ENCODE peak calls at places on chromosomes 3 and 15, in six cellular contexts. One of them, this sample, is unnamed.

GRCh38 chr3:39724233-39724846 is 85.1 kb upstream of the MYRIP start:
- DNase-seq in fibroblast of lung: no peak
- DNase-seq in NCI-H345: no peak
- DNase-seq in nucleus accumbens: no peak
- DNase-seq in A549: no peak
- DNase-seq in naive thymus-derived CD4-positive, alpha-beta T cell: no peak
- DNase-seq in this sample: no peak

GRCh38 chr3:185330238-185330637 is 32.7 kb upstream of the MAP3K13 start:
- DNase-seq in fibroblast of lung: no peak
- DNase-seq in NCI-H345: no peak
- DNase-seq in nucleus accumbens: no peak
- DNase-seq in A549: no peak
- DNase-seq in naive thymus-derived CD4-positive, alpha-beta T cell: no peak
- DNase-seq in this sample: no peak

GRCh38 chr15:83153288-83153687 is 45.8 kb downstream of the TM6SF1 start:
- DNase-seq in fibroblast of lung: peak; percentile 14
- DNase-seq in NCI-H345: no peak
- DNase-seq in nucleus accumbens: no peak
- DNase-seq in A549: no peak
- DNase-seq in naive thymus-derived CD4-positive, alpha-beta T cell: no peak
- DNase-seq in this sample: no peak

GRCh38 chr15:76566276-76566675 is 229.7 kb downstream of the ISL2 start:
- DNase-seq in fibroblast of lung: peak; percentile 79
- DNase-seq in NCI-H345: peak; percentile 2
- DNase-seq in nucleus accumbens: no peak
- DNase-seq in A549: no peak
- DNase-seq in naive thymus-derived CD4-positive, alpha-beta T cell: no peak
- DNase-seq in this sample: no peak

GRCh38 chr3:177833392-177833791 is 636.1 kb upstream of the TBL1XR1 start:
- DNase-seq in fibroblast of lung: no peak
- DNase-seq in NCI-H345: peak; percentile 70
- DNase-seq in nucleus accumbens: no peak
- DNase-seq in A549: no peak
- DNase-seq in naive thymus-derived CD4-positive, alpha-beta T cell: peak; percentile 2
- DNase-seq in this sample: no peak

GRCh38 chr3:14413381-14414071 is 11.1 kb downstream of the SLC6A6 start:
- DNase-seq in fibroblast of lung: peak; percentile 52
- DNase-seq in NCI-H345: no peak
- DNase-seq in nucleus accumbens: no peak
- DNase-seq in A549: peak; percentile 65
- DNase-seq in naive thymus-derived CD4-positive, alpha-beta T cell: no peak
- DNase-seq in this sample: no peak

GRCh38 chr3:159149633-159150032 is 347.8 kb downstream of the MFSD1 start:
- DNase-seq in fibroblast of lung: no peak
- DNase-seq in NCI-H345: no peak
- DNase-seq in nucleus accumbens: no peak
- DNase-seq in A549: no peak
- DNase-seq in naive thymus-derived CD4-positive, alpha-beta T cell: no peak
- DNase-seq in this sample: no peak

GRCh38 chr3:139778884-139779283 is 101.1 kb upstream of the NMNAT3 start:
- DNase-seq in fibroblast of lung: no peak
- DNase-seq in NCI-H345: no peak
- DNase-seq in nucleus accumbens: no peak
- DNase-seq in A549: no peak
- DNase-seq in naive thymus-derived CD4-positive, alpha-beta T cell: no peak
- DNase-seq in this sample: no peak

GRCh38 chr3:102083469-102083868 is 234.2 kb downstream of the NFKBIZ start:
- DNase-seq in fibroblast of lung: no peak
- DNase-seq in NCI-H345: no peak
- DNase-seq in nucleus accumbens: no peak
- DNase-seq in A549: no peak
- DNase-seq in naive thymus-derived CD4-positive, alpha-beta T cell: no peak
- DNase-seq in this sample: no peak

GRCh38 chr3:27720899-27721716 is 1.0 kb downstream of the EOMES start:
- DNase-seq in fibroblast of lung: no peak
- DNase-seq in NCI-H345: peak; percentile 24
- DNase-seq in nucleus accumbens: no peak
- DNase-seq in A549: peak; percentile 34
- DNase-seq in naive thymus-derived CD4-positive, alpha-beta T cell: no peak
- DNase-seq in this sample: no peak

GRCh38 chr15:91548588-91548987 is 304.9 kb upstream of the SLCO3A1 start:
- DNase-seq in fibroblast of lung: peak; percentile 12
- DNase-seq in NCI-H345: peak; percentile 56
- DNase-seq in nucleus accumbens: no peak
- DNase-seq in A549: no peak
- DNase-seq in naive thymus-derived CD4-positive, alpha-beta T cell: no peak
- DNase-seq in this sample: no peak

GRCh38 chr15:38398134-38398533 is 55.8 kb upstream of the FAM98B start:
- DNase-seq in fibroblast of lung: peak; percentile 93
- DNase-seq in NCI-H345: no peak
- DNase-seq in nucleus accumbens: no peak
- DNase-seq in A549: peak; percentile 14
- DNase-seq in naive thymus-derived CD4-positive, alpha-beta T cell: no peak
- DNase-seq in this sample: no peak

GRCh38 chr3:102098130-102098885 is 249.0 kb downstream of the NFKBIZ start:
- DNase-seq in fibroblast of lung: no peak
- DNase-seq in NCI-H345: no peak
- DNase-seq in nucleus accumbens: no peak
- DNase-seq in A549: no peak
- DNase-seq in naive thymus-derived CD4-positive, alpha-beta T cell: no peak
- DNase-seq in this sample: no peak

GRCh38 chr3:105933871-105934270 is 65.1 kb upstream of the CBLB start:
- DNase-seq in fibroblast of lung: peak; percentile 87
- DNase-seq in NCI-H345: no peak
- DNase-seq in nucleus accumbens: no peak
- DNase-seq in A549: no peak
- DNase-seq in naive thymus-derived CD4-positive, alpha-beta T cell: no peak
- DNase-seq in this sample: no peak

GRCh38 chr3:212432-212831 is 15.9 kb downstream of the CHL1 start:
- DNase-seq in fibroblast of lung: no peak
- DNase-seq in NCI-H345: no peak
- DNase-seq in nucleus accumbens: no peak
- DNase-seq in A549: no peak
- DNase-seq in naive thymus-derived CD4-positive, alpha-beta T cell: no peak
- DNase-seq in this sample: no peak

GRCh38 chr3:70824785-70825184 is 512.3 kb upstream of the MDFIC2 start:
- DNase-seq in fibroblast of lung: peak; percentile 86
- DNase-seq in NCI-H345: no peak
- DNase-seq in nucleus accumbens: no peak
- DNase-seq in A549: peak; percentile 31
- DNase-seq in naive thymus-derived CD4-positive, alpha-beta T cell: no peak
- DNase-seq in this sample: no peak

This sample was measured in CD4-positive, CD25-positive, alpha-beta regulatory T cell.